ENCODE peak calls at places on chromosomes 7 and 10, in six cellular contexts. One of them, this sample, is unnamed.
A peak's percentile ranks its signal among the peaks of the same experiment; 100 is the strongest.

GRCh38 chr7:78118470-78118869 is 319.9 kb downstream of the PHTF2 start:
- DNase-seq in cardiac muscle cell: no peak
- DNase-seq in thyroid gland: no peak
- DNase-seq in HCT116: no peak
- DNase-seq in pancreas: no peak
- DNase-seq in tibial artery: no peak
- DNase-seq in this sample: no peak

GRCh38 chr7:47982610-47983009 is 3.2 kb upstream of the HUS1 start:
- DNase-seq in HCT116: no peak
- DNase-seq in tibial artery: no peak
- DNase-seq in thyroid gland: no peak
- DNase-seq in cardiac muscle cell: no peak
- DNase-seq in pancreas: no peak
- DNase-seq in this sample: no peak

GRCh38 chr10:86599729-86600128 is 54.6 kb upstream of the OPN4 start:
- DNase-seq in thyroid gland: no peak
- DNase-seq in HCT116: no peak
- DNase-seq in tibial artery: no peak
- DNase-seq in cardiac muscle cell: peak; percentile 76
- DNase-seq in pancreas: no peak
- DNase-seq in this sample: no peak

GRCh38 chr7:41879113-41879385 is 176.2 kb upstream of the INHBA start:
- DNase-seq in tibial artery: no peak
- DNase-seq in pancreas: no peak
- DNase-seq in thyroid gland: no peak
- DNase-seq in HCT116: no peak
- DNase-seq in cardiac muscle cell: no peak
- DNase-seq in this sample: no peak

GRCh38 chr7:158750702-158751101 is 46.1 kb upstream of the NCAPG2 start:
- DNase-seq in thyroid gland: peak; percentile 24
- DNase-seq in tibial artery: no peak
- DNase-seq in pancreas: no peak
- DNase-seq in HCT116: no peak
- DNase-seq in cardiac muscle cell: no peak
- DNase-seq in this sample: no peak

GRCh38 chr10:2700626-2701305 is 366.6 kb upstream of the PFKP start:
- DNase-seq in cardiac muscle cell: no peak
- DNase-seq in pancreas: no peak
- DNase-seq in tibial artery: no peak
- DNase-seq in HCT116: no peak
- DNase-seq in thyroid gland: no peak
- DNase-seq in this sample: no peak

GRCh38 chr7:86747698-86748097 is 104.0 kb downstream of the GRM3 start:
- DNase-seq in cardiac muscle cell: no peak
- DNase-seq in tibial artery: no peak
- DNase-seq in thyroid gland: no peak
- DNase-seq in pancreas: no peak
- DNase-seq in HCT116: no peak
- DNase-seq in this sample: no peak

GRCh38 chr10:5002013-5002727 is 1.5 kb downstream of the AKR1C2 start:
- DNase-seq in HCT116: no peak
- DNase-seq in cardiac muscle cell: no peak
- DNase-seq in tibial artery: no peak
- DNase-seq in pancreas: no peak
- DNase-seq in thyroid gland: no peak
- DNase-seq in this sample: no peak

GRCh38 chr7:112573302-112574039 is 92.7 kb downstream of the LSMEM1 start:
- DNase-seq in tibial artery: no peak
- DNase-seq in pancreas: no peak
- DNase-seq in cardiac muscle cell: no peak
- DNase-seq in HCT116: no peak
- DNase-seq in thyroid gland: no peak
- DNase-seq in this sample: no peak

GRCh38 chr7:6276911-6277408 is 4.5 kb upstream of the CYTH3 start:
- DNase-seq in pancreas: no peak
- DNase-seq in thyroid gland: no peak
- DNase-seq in tibial artery: no peak
- DNase-seq in HCT116: no peak
- DNase-seq in cardiac muscle cell: no peak
- DNase-seq in this sample: no peak

GRCh38 chr10:100529473-100530298 is at the start of gene NDUFB8:
- DNase-seq in thyroid gland: peak; percentile 90
- DNase-seq in HCT116: peak; percentile 81
- DNase-seq in tibial artery: peak; percentile 91
- DNase-seq in cardiac muscle cell: peak; percentile 89
- DNase-seq in pancreas: peak; percentile 94
- DNase-seq in this sample: peak; percentile 80
- H3K27ac ChIP-seq in thyroid gland: no peak within 1 kb of the TSS
- H3K27ac ChIP-seq in HCT116: peak within 1 kb of the TSS; percentile 79
- H3K27ac ChIP-seq in tibial artery: peak within 1 kb of the TSS; percentile 78
- H3K27ac ChIP-seq in cardiac muscle cell: peak within 1 kb of the TSS; percentile 17
- H3K27ac ChIP-seq in pancreas: no peak within 1 kb of the TSS
- H3K27ac ChIP-seq in this sample: peak within 1 kb of the TSS; percentile 90

GRCh38 chr7:107815254-107815882 is 12.3 kb upstream of the SLC26A3 start:
- DNase-seq in HCT116: no peak
- DNase-seq in cardiac muscle cell: no peak
- DNase-seq in tibial artery: no peak
- DNase-seq in pancreas: no peak
- DNase-seq in thyroid gland: no peak
- DNase-seq in this sample: no peak
- H3K27ac ChIP-seq in HCT116: no peak overlapping the region
- H3K27ac ChIP-seq in cardiac muscle cell: no peak overlapping the region
- H3K27ac ChIP-seq in tibial artery: no peak overlapping the region
- H3K27ac ChIP-seq in pancreas: no peak overlapping the region
- H3K27ac ChIP-seq in thyroid gland: no peak overlapping the region
- H3K27ac ChIP-seq in this sample: no peak overlapping the region

GRCh38 chr10:27390681-27391080 is 113.4 kb upstream of the RAB18 start:
- DNase-seq in thyroid gland: no peak
- DNase-seq in tibial artery: no peak
- DNase-seq in pancreas: no peak
- DNase-seq in HCT116: no peak
- DNase-seq in cardiac muscle cell: no peak
- DNase-seq in this sample: no peak
- H3K27ac ChIP-seq in thyroid gland: no peak overlapping the region
- H3K27ac ChIP-seq in tibial artery: no peak overlapping the region
- H3K27ac ChIP-seq in pancreas: no peak overlapping the region
- H3K27ac ChIP-seq in HCT116: no peak overlapping the region
- H3K27ac ChIP-seq in cardiac muscle cell: no peak overlapping the region
- H3K27ac ChIP-seq in this sample: no peak overlapping the region

DNA sequence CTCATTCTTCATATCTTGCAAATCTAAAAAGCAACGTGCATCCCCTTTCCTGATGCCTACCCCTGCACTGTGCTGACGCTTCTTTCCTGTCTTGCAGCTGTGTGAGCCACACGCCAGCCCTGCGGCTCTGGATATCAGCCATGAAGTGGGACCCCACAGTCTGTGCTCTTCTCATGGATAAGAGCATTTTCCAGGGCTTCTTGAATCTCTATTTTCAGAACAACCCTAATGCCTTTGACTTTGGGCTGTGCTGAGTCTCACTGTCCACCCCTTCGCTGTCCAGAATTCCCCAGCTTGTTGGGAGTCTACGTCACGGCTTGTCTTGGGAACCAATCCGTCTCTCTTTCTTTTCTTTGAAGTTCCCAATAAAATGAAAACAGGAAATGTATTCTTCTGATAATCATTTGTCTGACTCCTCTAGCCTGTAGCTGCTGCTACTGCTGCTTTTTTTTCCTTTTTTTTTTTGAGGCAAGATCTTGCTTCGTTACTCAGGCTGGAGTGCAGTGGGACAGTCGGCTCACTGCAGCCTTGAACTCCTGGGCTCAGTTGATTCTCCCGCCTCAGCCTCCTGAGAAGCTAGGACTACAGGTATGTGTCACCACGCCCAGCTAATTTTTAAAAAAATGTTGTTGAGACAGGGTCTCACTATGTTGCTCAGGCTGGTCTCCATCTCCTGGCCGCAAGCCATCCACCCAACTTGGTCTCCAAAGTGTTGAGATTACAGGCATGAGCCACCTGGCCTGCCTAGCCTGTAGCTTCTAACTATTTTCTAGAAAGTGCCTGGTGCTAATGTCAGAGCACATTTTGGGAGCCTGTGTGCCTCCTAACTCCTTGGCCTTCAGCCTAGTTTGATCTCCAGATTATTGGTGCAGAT is 30.3 kb downstream of the GSTO2 start:
- DNase-seq in pancreas: no peak
- DNase-seq in cardiac muscle cell: no peak
- DNase-seq in thyroid gland: no peak
- DNase-seq in tibial artery: no peak
- DNase-seq in HCT116: no peak
- DNase-seq in this sample: no peak
- H3K27ac ChIP-seq in pancreas: no peak overlapping the region
- H3K27ac ChIP-seq in cardiac muscle cell: no peak overlapping the region
- H3K27ac ChIP-seq in thyroid gland: no peak overlapping the region
- H3K27ac ChIP-seq in tibial artery: peak overlapping the region; percentile 75
- H3K27ac ChIP-seq in HCT116: no peak overlapping the region
- H3K27ac ChIP-seq in this sample: no peak overlapping the region